ENCODE peak calls at places on chromosomes 12 and 14, in eight cellular contexts. J is GM23338, T is astrocyte of the spinal cord, O is cardiac fibroblast, S is hepatocyte, U is left ventricle myocardium inferior, Y is cardiac muscle cell, N is ascending aorta. I is an unnamed sample.

GRCh38 chr12:131459666-131460365 is 251.1 kb upstream of the SFSWAP start:
- DNase-seq in J (no peak), T (no peak), O (no peak), S (no peak), U (no peak), Y (no peak), N (peak), I (no peak)

GRCh38 chr14:33844118-33844517 is 106.8 kb downstream of the EGLN3 start:
- DNase-seq in J (no peak), T (no peak), O (no peak), S (no peak), U (no peak), Y (no peak), N (no peak), I (no peak)

GRCh38 chr12:27436029-27436428 is 10.5 kb upstream of the SMCO2 start:
- DNase-seq in J (peak), T (no peak), O (no peak), S (no peak), U (no peak), Y (no peak), N (no peak), I (no peak)

GRCh38 chr14:104712881-104713734 is 10.9 kb upstream of the ADSS1 start:
- DNase-seq in J (no peak), T (no peak), O (no peak), S (no peak), U (no peak), Y (no peak), N (no peak), I (no peak)

GRCh38 chr14:78836777-78837176 is 666.6 kb downstream of the NRXN3 start:
- DNase-seq in J (peak), T (peak), O (peak), S (peak), U (no peak), Y (peak), N (no peak), I (peak)

GRCh38 chr12:68148261-68148951 is 11.1 kb downstream of the IFNG start:
- DNase-seq in J (peak), T (no peak), O (no peak), S (no peak), U (no peak), Y (no peak), N (no peak), I (no peak)

GRCh38 chr14:24368562-24369252 is 723 bp downstream of the NFATC4 start:
- DNase-seq in J (peak), T (peak), O (peak), S (peak), U (peak), Y (peak), N (peak), I (peak)

GRCh38 chr12:110619534-110619953 is 5.6 kb downstream of the TCTN1 start:
- DNase-seq in J (no peak), T (no peak), O (no peak), S (no peak), U (no peak), Y (no peak), N (no peak), I (peak)

GRCh38 chr12:112524676-112525425 is 106.1 kb downstream of the PTPN11 start:
- DNase-seq in J (peak), T (peak), O (peak), S (no peak), U (no peak), Y (peak), N (no peak), I (peak)

GRCh38 chr12:7937867-7938506 is 2.0 kb upstream of the SLC2A3 start:
- DNase-seq in J (peak), T (peak), O (peak), S (no peak), U (no peak), Y (peak), N (no peak), I (peak)

GRCh38 chr14:30840086-30840779 is 34.1 kb upstream of the COCH start:
- DNase-seq in J (no peak), T (no peak), O (no peak), S (no peak), U (no peak), Y (no peak), N (no peak), I (no peak)

GRCh38 chr14:97052001-97052400 is 254.8 kb downstream of the VRK1 start:
- DNase-seq in J (no peak), T (no peak), O (no peak), S (no peak), U (no peak), Y (no peak), N (no peak), I (no peak)

GRCh38 chr12:48336066-48336465 is 14.7 kb downstream of the ZNF641 start:
- DNase-seq in J (no peak), T (no peak), O (no peak), S (no peak), U (no peak), Y (no peak), N (no peak), I (no peak)

GRCh38 chr14:105012171-105012985 is 8.5 kb downstream of the CDCA4 start:
- DNase-seq in J (no peak), T (no peak), O (no peak), S (no peak), U (no peak), Y (no peak), N (no peak), I (no peak)

GRCh38 chr12:44858456-44858855 is 17.7 kb downstream of the NELL2 start:
- DNase-seq in J (no peak), T (no peak), O (no peak), S (no peak), U (no peak), Y (no peak), N (no peak), I (no peak)

GRCh38 chr14:54935958-54936357 is 33.3 kb upstream of the GCH1 start:
- DNase-seq in J (no peak), T (no peak), O (peak), S (no peak), U (no peak), Y (peak), N (no peak), I (peak)

GRCh38 chr12:79661629-79662028 is 29.1 kb downstream of the PAWR start:
- DNase-seq in J (no peak), T (peak), O (no peak), S (no peak), U (no peak), Y (no peak), N (no peak), I (peak)

GRCh38 chr14:61253064-61253753 is 27.9 kb downstream of the TMEM30B start:
- DNase-seq in J (no peak), T (no peak), O (no peak), S (no peak), U (no peak), Y (no peak), N (no peak), I (peak)

GRCh38 chr12:78210894-78211302 is 380.2 kb downstream of the NAV3 start:
- DNase-seq in J (no peak), T (peak), O (peak), S (peak), U (no peak), Y (peak), N (no peak), I (peak)

GRCh38 chr12:62032838-62033237 is 227.4 kb upstream of the USP15 start:
- DNase-seq in J (no peak), T (no peak), O (no peak), S (no peak), U (no peak), Y (no peak), N (no peak), I (no peak)

GRCh38 chr14:74219806-74220205 is 19.4 kb upstream of the VSX2 start:
- DNase-seq in J (no peak), T (no peak), O (no peak), S (no peak), U (no peak), Y (no peak), N (no peak), I (no peak)

GRCh38 chr14:33997611-33998010 is 46.7 kb upstream of the EGLN3 start:
- DNase-seq in J (no peak), T (no peak), O (no peak), S (no peak), U (no peak), Y (no peak), N (no peak), I (no peak)

GRCh38 chr12:3365416-3366385 is 125.3 kb upstream of the PRMT8 start:
- DNase-seq in J (peak), T (no peak), O (no peak), S (peak), U (peak), Y (peak), N (peak), I (peak)

GRCh38 chr12:70885952-70886351 is 34.6 kb downstream of the PTPRR start:
- DNase-seq in J (no peak), T (no peak), O (peak), S (peak), U (no peak), Y (peak), N (no peak), I (peak)

GRCh38 chr12:750356-751191 is 1.8 kb upstream of the WNK1 start:
- DNase-seq in J (no peak), T (no peak), O (no peak), S (no peak), U (no peak), Y (no peak), N (no peak), I (no peak)

GRCh38 chr12:113955109-113955970 is 10.8 kb downstream of the RBM19 start:
- DNase-seq in J (peak), T (no peak), O (peak), S (peak), U (no peak), Y (peak), N (no peak), I (peak)

GRCh38 chr14:61420326-61420725 is 98.9 kb downstream of the PRKCH start:
- DNase-seq in J (no peak), T (peak), O (no peak), S (no peak), U (no peak), Y (no peak), N (no peak), I (no peak)

GRCh38 chr12:123122649-123123048 is 28.2 kb downstream of the PITPNM2 start:
- DNase-seq in J (no peak), T (no peak), O (no peak), S (no peak), U (no peak), Y (no peak), N (no peak), I (no peak)

GRCh38 chr12:103978384-103978982 is 12.8 kb downstream of the TDG start:
- DNase-seq in J (no peak), T (no peak), O (no peak), S (no peak), U (no peak), Y (no peak), N (no peak), I (no peak)

GRCh38 chr14:104286496-104286895 is 148.1 kb downstream of the KIF26A start:
- DNase-seq in J (no peak), T (no peak), O (no peak), S (no peak), U (peak), Y (no peak), N (no peak), I (no peak)

GRCh38 chr12:23262670-23263069 is 637.7 kb downstream of the ETNK1 start:
- DNase-seq in J (no peak), T (no peak), O (no peak), S (no peak), U (no peak), Y (no peak), N (no peak), I (no peak)

GRCh38 chr12:503111-503761 is 43.5 kb downstream of the B4GALNT3 start:
- DNase-seq in J (no peak), T (no peak), O (no peak), S (peak), U (no peak), Y (peak), N (no peak), I (no peak)

GRCh38 chr12:19539836-19540235 is 100.5 kb downstream of the AEBP2 start:
- DNase-seq in J (no peak), T (no peak), O (no peak), S (no peak), U (no peak), Y (no peak), N (no peak), I (no peak)

GRCh38 chr12:56220611-56221232 is 1.0 kb downstream of the RNF41 start:
- DNase-seq in J (peak), T (peak), O (peak), S (no peak), U (no peak), Y (peak), N (no peak), I (peak)

GRCh38 chr12:125936502-125936901 is 871.3 kb downstream of the AACS start:
- DNase-seq in J (no peak), T (no peak), O (no peak), S (no peak), U (no peak), Y (no peak), N (no peak), I (no peak)

GRCh38 chr14:101705733-101706508 is 55.6 kb upstream of the PPP2R5C start:
- DNase-seq in J (peak), T (peak), O (peak), S (peak), U (peak), Y (peak), N (no peak), I (peak)

GRCh38 chr14:20652996-20653975 is 11.8 kb upstream of the OR6S1 start:
- DNase-seq in J (peak), T (peak), O (peak), S (peak), U (no peak), Y (peak), N (no peak), I (peak)

DNA sequence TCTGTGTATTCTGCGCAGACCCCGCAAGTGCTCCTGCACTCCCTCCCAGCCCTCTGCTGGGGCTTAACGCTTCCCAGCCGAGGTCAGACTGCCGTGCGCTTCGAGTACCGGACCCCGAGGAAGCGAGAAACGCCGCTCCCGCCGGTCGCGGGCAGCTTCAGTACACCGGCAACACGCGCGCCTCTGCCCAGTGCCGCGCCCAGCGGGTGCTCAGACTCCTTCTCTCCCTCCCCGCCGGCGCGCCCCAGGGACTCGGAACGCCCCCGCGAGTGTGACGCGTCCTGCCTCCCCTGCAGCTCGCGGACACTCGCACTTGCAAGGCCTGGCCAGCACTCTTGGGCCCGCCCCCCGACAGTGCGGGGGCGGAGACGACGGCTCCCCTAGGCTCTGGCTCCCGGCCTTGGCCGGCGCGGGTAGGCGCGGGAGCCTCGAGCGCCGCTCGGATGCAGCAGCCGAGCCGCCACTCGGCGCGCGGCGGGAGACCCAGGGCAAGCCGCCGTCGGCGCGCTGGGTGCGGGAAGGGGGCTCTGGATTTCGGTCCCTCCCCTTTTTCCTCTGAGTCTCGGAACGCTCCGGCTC is at the start of gene PTGER2:
- DNase-seq in J (peak), T (peak), O (peak), S (peak), U (peak), Y (peak), N (peak), I (peak)
- TF ChIP-seq CTCF in J (no peak), T (no peak), O (no peak), S (no peak), U (no peak), Y (no peak), N (no peak), I (no peak)

DNA sequence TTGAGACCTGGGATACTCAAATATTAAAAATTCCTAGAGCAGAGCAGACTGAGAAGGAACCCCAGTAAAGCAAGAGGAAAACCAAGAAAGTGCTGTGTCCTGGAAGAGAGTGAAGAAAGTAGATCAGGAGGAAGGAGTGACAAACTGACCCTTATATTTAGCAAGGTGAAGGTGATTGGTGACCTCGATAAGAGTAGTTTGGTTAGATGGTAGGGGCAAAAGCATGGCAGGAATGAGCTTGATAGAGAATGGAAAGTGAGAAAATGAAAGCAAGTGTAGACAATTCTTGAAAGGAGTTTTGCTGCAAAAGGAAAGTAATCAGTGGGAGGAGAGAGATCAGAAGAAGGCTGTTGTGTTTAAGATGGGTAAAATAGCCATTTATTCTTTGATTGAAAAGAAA is 51.1 kb downstream of the RASSF8 start:
- DNase-seq in J (no peak), T (no peak), O (no peak), S (no peak), U (no peak), Y (no peak), N (no peak), I (no peak)
- H3K4me3 ChIP-seq in J (no peak), T (no peak), O (no peak), S (no peak), U (no peak), Y (no peak), N (no peak), I (no peak)

GRCh38 chr14:47660158-47660557 is 15.2 kb downstream of the MDGA2 start:
- DNase-seq in J (no peak), T (no peak), O (no peak), S (no peak), U (no peak), Y (no peak), N (no peak), I (no peak)

DNA sequence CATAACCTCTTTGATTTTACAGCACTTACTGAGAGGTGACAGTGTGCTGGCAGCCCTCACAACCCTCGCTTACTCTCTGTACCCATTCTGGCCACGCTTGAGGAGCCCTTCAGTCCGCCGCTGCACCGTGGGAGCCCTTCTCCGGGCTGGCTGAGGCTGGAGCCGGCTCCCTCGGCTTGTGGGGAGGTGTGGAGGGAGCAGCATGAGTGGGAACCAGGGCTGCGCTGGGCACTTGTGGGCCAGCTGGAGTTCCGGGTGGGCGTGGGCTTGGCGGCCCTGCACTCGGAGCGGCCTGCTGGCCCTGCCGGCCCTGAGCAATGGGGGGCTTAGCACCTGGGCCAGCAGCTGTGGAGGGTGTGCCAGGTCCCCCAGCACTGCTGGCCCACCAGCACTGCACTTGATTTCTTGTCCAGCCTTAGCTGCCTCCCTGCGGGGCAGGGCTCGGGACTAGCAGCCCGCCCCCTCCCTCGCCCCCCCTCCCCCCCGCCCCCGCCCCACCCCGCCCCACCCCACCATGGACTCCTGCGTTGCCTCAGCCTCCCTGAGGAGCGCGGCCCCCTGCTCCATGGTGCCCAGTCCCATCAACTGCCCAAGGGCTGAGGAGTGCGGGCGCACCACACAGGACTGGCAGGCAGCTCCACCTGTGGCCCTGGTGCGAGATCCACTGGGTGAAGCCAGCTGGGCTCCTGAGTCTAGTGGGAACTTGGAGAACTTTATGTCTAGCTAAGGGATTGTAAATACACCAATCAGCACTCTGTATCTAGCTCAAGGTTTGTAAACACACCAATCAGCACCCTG is 9.9 kb downstream of the MDGA2 start:
- DNase-seq in J (no peak), T (no peak), O (no peak), S (no peak), U (no peak), Y (no peak), N (no peak), I (no peak)
- TF ChIP-seq CTCF in J (no peak), T (no peak), O (no peak), S (no peak), U (no peak), Y (no peak), N (no peak), I (no peak)

DNA sequence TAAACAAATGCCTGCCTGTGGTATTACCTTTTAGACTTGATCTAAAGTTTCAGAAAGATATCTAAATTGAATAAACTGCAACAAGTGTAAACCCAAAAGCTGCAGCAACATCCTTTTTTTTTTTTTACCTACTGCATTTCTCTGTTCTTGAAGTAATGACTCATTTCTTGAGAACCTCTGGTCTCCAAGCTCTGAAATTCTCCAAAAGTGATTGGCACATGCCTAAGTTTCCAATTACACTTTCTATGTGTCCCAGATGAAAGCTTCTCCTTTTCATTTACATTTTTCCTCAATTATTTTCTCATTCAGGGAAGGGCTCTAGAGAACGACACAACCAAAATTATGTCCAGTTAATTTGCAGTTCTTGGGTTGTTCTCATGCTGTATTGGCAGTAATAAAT is 435.2 kb upstream of the DCN start:
- DNase-seq in J (no peak), T (no peak), O (no peak), S (no peak), U (no peak), Y (no peak), N (no peak), I (no peak)
- H3K4me3 ChIP-seq in J (no peak), T (no peak), O (no peak), S (no peak), U (no peak), Y (no peak), N (no peak), I (no peak)

DNA sequence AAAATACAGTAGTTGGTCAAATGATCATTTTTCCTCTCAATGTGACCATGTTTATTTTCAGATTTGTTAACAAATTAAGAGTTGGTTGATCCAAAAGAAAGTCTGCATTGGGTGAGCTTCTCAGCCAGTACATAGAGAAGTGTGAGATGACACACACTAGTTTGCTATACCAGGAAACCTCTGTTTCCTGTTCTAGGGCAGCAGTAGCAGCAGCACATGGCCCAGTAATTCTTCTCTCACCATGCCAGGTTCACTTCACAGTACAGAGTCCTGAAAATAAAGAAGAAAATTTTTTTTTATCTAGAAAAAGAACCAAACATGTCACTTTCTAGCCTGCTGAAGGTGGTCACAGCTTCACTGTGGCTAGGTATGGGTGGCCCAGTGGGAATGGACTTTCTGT is 250.2 kb upstream of the OR4E1 start:
- DNase-seq in J (no peak), T (no peak), O (no peak), S (no peak), U (no peak), Y (no peak), N (no peak), I (no peak)
- TF ChIP-seq CTCF in J (no peak), T (no peak), O (no peak), S (no peak), U (no peak), Y (no peak), N (no peak), I (no peak)

DNA sequence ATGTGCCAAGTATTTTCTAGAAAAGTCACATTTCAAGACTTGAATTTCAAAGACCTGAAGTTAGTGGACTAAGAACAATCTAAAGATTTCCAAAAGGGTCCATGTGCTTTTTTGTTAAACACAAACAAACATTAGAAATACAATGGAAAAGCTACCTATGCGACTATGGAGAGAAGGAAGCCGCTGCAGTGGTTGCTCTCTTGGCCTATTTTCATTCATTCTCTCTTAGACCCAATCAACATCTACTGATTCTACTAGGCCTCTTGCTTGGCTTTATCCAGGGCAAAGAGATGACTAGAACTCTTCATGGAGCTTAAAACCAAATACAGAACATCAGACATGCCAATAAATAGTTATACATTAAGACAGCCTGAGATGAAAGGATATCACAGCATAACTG is 9.9 kb downstream of the FGD6 start:
- DNase-seq in J (peak), T (no peak), O (no peak), S (no peak), U (no peak), Y (no peak), N (no peak), I (no peak)
- H3K4me3 ChIP-seq in J (peak), T (no peak), O (no peak), S (no peak), U (no peak), Y (no peak), N (no peak), I (no peak)